ENCODE peak calls at places on chromosomes 3 and 15, in seven cellular contexts. P is RWPE2, F is GM23338, J is WERI-Rb-1, E is dorsolateral prefrontal cortex, A is fibroblast of pulmonary artery, K is BE2C. X is an unnamed sample.

GRCh38 chr3:46693038-46693896 is at the start of gene ALS2CL:
- DNase-seq in P (peak), F (peak), J (peak), E (no peak), A (no peak), K (peak), X (peak)

GRCh38 chr15:88849376-88850122 is 45.8 kb downstream of the HAPLN3 start:
- DNase-seq in P (no peak), F (no peak), J (no peak), E (no peak), A (no peak), K (no peak), X (no peak)

GRCh38 chr15:99057697-99058420 is 47.0 kb upstream of the SYNM start:
- DNase-seq in P (no peak), F (no peak), J (no peak), E (no peak), A (no peak), K (no peak), X (no peak)

GRCh38 chr15:46956456-46956855 is 760.8 kb upstream of the SEMA6D start:
- DNase-seq in P (no peak), F (no peak), J (no peak), E (no peak), A (no peak), K (no peak), X (no peak)

GRCh38 chr3:126440709-126440995 is 35.0 kb downstream of the ZXDC start:
- DNase-seq in P (peak), F (no peak), J (no peak), E (no peak), A (no peak), K (no peak), X (peak)

GRCh38 chr3:194139085-194139976 is 3.4 kb downstream of the HES1 start:
- DNase-seq in P (peak), F (peak), J (peak), E (no peak), A (peak), K (peak), X (peak)

GRCh38 chr3:178036745-178037144 is 499.5 kb upstream of the KCNMB2 start:
- DNase-seq in P (no peak), F (no peak), J (no peak), E (no peak), A (peak), K (no peak), X (no peak)

GRCh38 chr3:138861755-138862333 is 27.1 kb upstream of the PIK3CB start:
- DNase-seq in P (no peak), F (peak), J (no peak), E (peak), A (peak), K (no peak), X (no peak)

GRCh38 chr3:149332227-149332765 is 1.1 kb downstream of the TM4SF18 start:
- DNase-seq in P (no peak), F (no peak), J (no peak), E (no peak), A (no peak), K (no peak), X (no peak)

GRCh38 chr3:167559922-167560321 is 86.1 kb upstream of the SERPINI2 start:
- DNase-seq in P (no peak), F (no peak), J (no peak), E (peak), A (no peak), K (no peak), X (no peak)

GRCh38 chr3:45915518-45916231 is 27.6 kb upstream of the CXCR6 start:
- DNase-seq in P (no peak), F (no peak), J (no peak), E (peak), A (peak), K (no peak), X (peak)

GRCh38 chr3:194150252-194150934 is 14.4 kb downstream of the HES1 start:
- DNase-seq in P (no peak), F (no peak), J (no peak), E (no peak), A (no peak), K (no peak), X (no peak)

GRCh38 chr3:189570916-189571315 is 60.3 kb upstream of the TP63 start:
- DNase-seq in P (no peak), F (no peak), J (no peak), E (no peak), A (no peak), K (no peak), X (no peak)

GRCh38 chr3:113070226-113071220 is 79.7 kb downstream of the GTPBP8 start:
- DNase-seq in P (no peak), F (no peak), J (no peak), E (no peak), A (peak), K (no peak), X (no peak)

GRCh38 chr3:113834983-113835382 is 3.6 kb upstream of the GRAMD1C start:
- DNase-seq in P (no peak), F (no peak), J (no peak), E (no peak), A (no peak), K (no peak), X (no peak)

GRCh38 chr3:193734737-193735366 is 141.8 kb downstream of the OPA1 start:
- DNase-seq in P (no peak), F (no peak), J (no peak), E (no peak), A (no peak), K (no peak), X (no peak)

GRCh38 chr3:39189648-39190269 is 2.6 kb downstream of the XIRP1 start:
- DNase-seq in P (no peak), F (peak), J (peak), E (no peak), A (peak), K (peak), X (peak)

GRCh38 chr3:62436785-62437184 is 63.4 kb upstream of the FEZF2 start:
- DNase-seq in P (no peak), F (no peak), J (no peak), E (no peak), A (no peak), K (no peak), X (no peak)

GRCh38 chr15:99823346-99823745 is 90.1 kb upstream of the LYSMD4 start:
- DNase-seq in P (no peak), F (no peak), J (no peak), E (no peak), A (no peak), K (no peak), X (no peak)

GRCh38 chr3:74338998-74339397 is 275.5 kb downstream of the CNTN3 start:
- DNase-seq in P (no peak), F (no peak), J (no peak), E (no peak), A (no peak), K (no peak), X (no peak)

GRCh38 chr3:11529281-11529680 is 114.4 kb downstream of the VGLL4 start:
- DNase-seq in P (no peak), F (no peak), J (no peak), E (no peak), A (no peak), K (no peak), X (no peak)

GRCh38 chr15:40498418-40498817 is 27.6 kb downstream of the CHST14 start:
- DNase-seq in P (no peak), F (no peak), J (no peak), E (no peak), A (no peak), K (no peak), X (no peak)

GRCh38 chr15:70068783-70069565 is 28.7 kb downstream of the TLE3 start:
- DNase-seq in P (no peak), F (no peak), J (no peak), E (no peak), A (no peak), K (no peak), X (no peak)

GRCh38 chr3:72976182-72976825 is 20.3 kb upstream of the PPP4R2 start:
- DNase-seq in P (no peak), F (no peak), J (no peak), E (no peak), A (peak), K (no peak), X (no peak)

GRCh38 chr15:52503788-52504496 is 24.7 kb downstream of the MYO5A start:
- DNase-seq in P (no peak), F (no peak), J (no peak), E (no peak), A (peak), K (no peak), X (no peak)

GRCh38 chr3:50971487-50971924 is 296.8 kb downstream of the DOCK3 start:
- DNase-seq in P (no peak), F (peak), J (peak), E (no peak), A (peak), K (peak), X (no peak)

GRCh38 chr3:148075829-148076716 is 621.6 kb upstream of the AGTR1 start:
- DNase-seq in P (no peak), F (peak), J (peak), E (no peak), A (peak), K (peak), X (no peak)

GRCh38 chr3:41329881-41330280 is 130.6 kb downstream of the CTNNB1 start:
- DNase-seq in P (no peak), F (peak), J (no peak), E (no peak), A (no peak), K (no peak), X (no peak)

GRCh38 chr15:63006032-63006878 is 36.3 kb upstream of the TPM1 start:
- DNase-seq in P (no peak), F (no peak), J (peak), E (no peak), A (no peak), K (no peak), X (no peak)

GRCh38 chr3:33790091-33790490 is 8.3 kb upstream of the PDCD6IP start:
- DNase-seq in P (no peak), F (no peak), J (no peak), E (no peak), A (no peak), K (no peak), X (no peak)

GRCh38 chr3:29468150-29468549 is 187.3 kb downstream of the RBMS3 start:
- DNase-seq in P (no peak), F (no peak), J (peak), E (no peak), A (no peak), K (no peak), X (no peak)

GRCh38 chr3:138263104-138263503 is 66.5 kb downstream of the NME9 start:
- DNase-seq in P (no peak), F (peak), J (no peak), E (no peak), A (peak), K (no peak), X (no peak)

GRCh38 chr15:25900426-25900825 is 37.3 kb upstream of the ATP10A start:
- DNase-seq in P (no peak), F (no peak), J (no peak), E (no peak), A (no peak), K (no peak), X (no peak)
- H3K4me3 ChIP-seq in P (no peak), F (no peak), J (no peak), E (no peak), A (no peak), K (no peak), X (no peak)

GRCh38 chr15:72758195-72758594 is 25.4 kb downstream of the ADPGK start:
- DNase-seq in P (no peak), F (no peak), J (no peak), E (no peak), A (peak), K (no peak), X (no peak)
- H3K4me3 ChIP-seq in P (no peak), F (no peak), J (no peak), E (no peak), A (no peak), K (no peak), X (no peak)

GRCh38 chr3:23915537-23916108 is 1.2 kb downstream of the NKIRAS1 start:
- DNase-seq in P (no peak), F (no peak), J (no peak), E (no peak), A (peak), K (no peak), X (no peak)
- H3K4me3 ChIP-seq in P (peak), F (peak), J (peak), E (peak), A (peak), K (peak), X (peak)

GRCh38 chr3:171810278-171811058 is at the start of gene PLD1:
- DNase-seq in P (peak), F (peak), J (peak), E (peak), A (peak), K (peak), X (peak)
- H3K4me3 ChIP-seq in P (peak), F (peak), J (peak), E (peak), A (peak), K (peak), X (peak)

DNA sequence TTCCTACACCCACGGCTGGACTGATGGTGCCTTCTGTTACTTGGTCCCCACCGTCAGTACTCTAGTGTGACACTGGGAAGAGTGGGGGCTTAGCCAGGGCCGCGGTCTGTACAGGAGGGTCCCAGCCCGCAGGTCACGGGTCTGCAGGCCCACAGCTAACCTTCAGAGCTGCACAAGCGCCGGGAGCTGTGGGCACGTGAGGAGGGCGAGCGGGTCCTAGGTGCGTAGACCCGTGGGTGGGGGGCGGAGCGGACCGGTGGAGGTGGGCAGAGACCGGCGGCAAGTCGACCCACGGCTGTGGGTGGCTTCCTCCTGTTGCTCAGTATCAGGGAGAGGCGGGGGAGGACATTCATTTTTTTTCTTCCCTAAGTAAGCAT is 1.2 kb downstream of the TNFAIP8L3 start:
- DNase-seq in P (no peak), F (no peak), J (no peak), E (no peak), A (no peak), K (no peak), X (no peak)
- H3K4me3 ChIP-seq in P (peak), F (peak), J (peak), E (peak), A (peak), K (no peak), X (peak)

DNA sequence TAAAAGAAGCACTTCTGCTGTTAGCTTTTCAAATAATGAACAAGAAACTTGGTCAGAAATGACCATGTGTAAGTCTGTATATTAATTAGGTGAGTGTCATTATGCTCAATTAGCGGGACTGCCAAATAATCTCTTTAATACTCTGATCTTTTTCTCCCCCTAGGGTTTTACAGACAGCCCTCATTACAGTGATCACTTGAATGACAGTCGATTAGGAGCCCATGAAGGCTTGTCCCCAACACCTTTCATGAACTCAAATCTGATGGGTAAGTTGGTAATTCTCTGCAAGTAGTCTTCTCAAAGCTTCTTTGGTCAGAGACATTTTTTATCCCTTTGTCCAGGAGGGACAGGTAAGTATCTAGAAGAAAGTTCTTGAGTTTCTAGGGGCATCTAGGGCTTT is 173.2 kb downstream of the TCF12 start:
- DNase-seq in P (no peak), F (no peak), J (peak), E (no peak), A (no peak), K (no peak), X (no peak)
- H3K4me3 ChIP-seq in P (no peak), F (no peak), J (peak), E (no peak), A (no peak), K (no peak), X (no peak)

DNA sequence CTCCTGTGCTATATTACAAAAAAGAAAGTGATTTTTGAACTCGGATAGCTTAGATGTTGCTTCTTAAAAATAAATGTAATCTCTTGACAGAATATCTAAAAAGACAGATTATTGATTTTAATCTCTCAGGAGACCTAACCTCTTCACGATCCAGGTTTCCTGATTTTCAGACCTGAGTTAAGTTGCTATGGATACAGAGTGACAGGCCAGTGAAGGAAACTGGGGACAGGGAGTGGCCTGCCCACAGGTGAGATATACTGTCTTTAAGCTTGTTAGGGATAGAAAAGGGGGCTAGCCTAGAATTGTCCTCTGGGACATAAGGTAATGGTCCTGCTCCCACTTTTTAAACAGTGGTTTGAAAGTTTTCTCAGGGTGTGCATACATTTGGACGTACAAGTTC is 73.2 kb downstream of the CCNL1 start:
- DNase-seq in P (no peak), F (no peak), J (no peak), E (no peak), A (no peak), K (no peak), X (no peak)
- H3K4me3 ChIP-seq in P (no peak), F (no peak), J (no peak), E (no peak), A (no peak), K (no peak), X (no peak)

DNA sequence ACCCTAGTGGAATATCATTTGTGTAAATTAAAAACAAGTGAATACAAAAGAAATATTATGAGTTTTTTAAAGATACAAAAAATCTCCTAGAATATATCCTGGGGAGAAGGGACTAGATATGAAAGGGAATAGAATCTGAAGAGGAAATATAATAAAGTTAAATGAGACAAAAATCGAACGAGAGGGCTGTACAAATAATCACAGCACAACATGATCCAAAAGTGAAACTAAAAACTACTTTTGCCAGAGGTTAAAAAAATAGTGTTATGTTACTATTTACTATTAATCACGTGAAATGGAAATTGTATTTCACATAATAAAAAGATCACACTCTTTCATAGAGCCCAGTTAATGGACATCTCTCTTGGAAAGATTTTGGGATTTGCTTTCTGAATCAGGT is 28.6 kb downstream of the CGGBP1 start:
- DNase-seq in P (no peak), F (no peak), J (no peak), E (no peak), A (no peak), K (no peak), X (no peak)
- H3K4me3 ChIP-seq in P (no peak), F (no peak), J (no peak), E (no peak), A (no peak), K (no peak), X (peak)

GRCh38 chr3:6844723-6845122 is 16.2 kb upstream of the GRM7 start:
- DNase-seq in P (no peak), F (no peak), J (no peak), E (no peak), A (no peak), K (no peak), X (no peak)
- H3K4me3 ChIP-seq in P (no peak), F (no peak), J (no peak), E (no peak), A (no peak), K (no peak), X (no peak)

GRCh38 chr15:92393994-92394326 is 279 bp downstream of the ST8SIA2 start:
- DNase-seq in P (no peak), F (peak), J (no peak), E (no peak), A (no peak), K (peak), X (no peak)

GRCh38 chr15:92395176-92395521 is 1.5 kb downstream of the ST8SIA2 start:
- DNase-seq in P (no peak), F (no peak), J (no peak), E (no peak), A (no peak), K (no peak), X (no peak)

GRCh38 chr15:92394327-92395175 is 870 bp downstream of the ST8SIA2 start:
- DNase-seq in P (no peak), F (peak), J (peak), E (no peak), A (no peak), K (peak), X (no peak)

GRCh38 chr15:92393287-92393993 is at the start of gene ST8SIA2:
- DNase-seq in P (no peak), F (peak), J (peak), E (no peak), A (no peak), K (peak), X (no peak)

DNA sequence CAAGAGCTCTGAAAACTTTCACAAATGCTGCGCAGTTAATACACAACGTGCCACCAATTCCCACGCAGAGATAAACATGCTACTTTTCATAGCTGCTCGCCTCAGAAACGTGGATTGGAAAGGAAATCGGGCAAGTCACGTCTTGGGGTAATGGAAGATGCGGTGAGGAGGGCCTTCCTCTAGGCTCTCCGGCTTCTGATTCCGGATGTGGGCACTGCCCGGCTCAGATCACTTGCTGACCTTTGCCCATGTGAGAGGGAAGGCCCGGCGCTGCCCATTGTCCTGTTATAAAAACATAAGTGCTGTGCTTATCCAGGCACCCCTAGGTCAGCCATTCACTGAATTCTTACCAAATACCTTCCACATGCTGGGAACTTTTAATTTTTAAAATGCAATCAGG is 1.9 kb downstream of the ST8SIA2 start:
- DNase-seq in P (no peak), F (no peak), J (no peak), E (no peak), A (no peak), K (no peak), X (no peak)
- H3K4me3 ChIP-seq in P (no peak), F (peak), J (no peak), E (no peak), A (no peak), K (peak), X (no peak)

X was measured in upper lobe of right lung.